ENCODE peak calls at places on chromosomes 13 and 19, in six cellular contexts. R is IMR-90, X is HepG2, H is A549, G is GM12878, D is K562. M is an unnamed sample.

GRCh38 chr13:80873589-80873988 is 532.7 kb upstream of the SPRY2 start:
- DNase-seq in G (peak), H (no peak), X (no peak), R (no peak), D (no peak), M (no peak)

GRCh38 chr13:91133941-91134772 is 213.3 kb upstream of the MIR17HG start:
- DNase-seq in X (peak), H (peak), D (peak), G (no peak), R (peak), M (peak)

GRCh38 chr13:97125051-97125809 is 96.9 kb upstream of the MBNL2 start:
- DNase-seq in G (peak), X (peak), D (peak), H (peak), R (peak), M (peak)

GRCh38 chr19:40147693-40148347 is 43.4 kb upstream of the MAP3K10 start:
- DNase-seq in R (peak), G (no peak), H (peak), D (peak), X (no peak), M (no peak)

GRCh38 chr13:111789420-111789819 is 277.5 kb upstream of the SOX1 start:
- DNase-seq in G (no peak), R (no peak), X (no peak), H (no peak), D (no peak), M (no peak)

GRCh38 chr19:11381535-11382369 is 2.4 kb downstream of the EPOR start:
- DNase-seq in R (peak), G (peak), D (no peak), H (peak), X (no peak), M (peak)

GRCh38 chr19:58519087-58519354 is 589 bp downstream of the ZBTB45 start:
- DNase-seq in X (peak), G (no peak), D (peak), H (peak), R (peak), M (peak)

GRCh38 chr19:48424694-48425219 is 21.0 kb upstream of the GRWD1 start:
- DNase-seq in H (peak), R (peak), X (no peak), D (peak), G (no peak), M (peak)

GRCh38 chr13:60001892-60002291 is 161.8 kb downstream of the DIAPH3 start:
- DNase-seq in G (no peak), X (no peak), D (no peak), R (no peak), H (no peak), M (no peak)

GRCh38 chr19:3276341-3276799 is 51.9 kb downstream of the CELF5 start:
- DNase-seq in X (peak), D (peak), H (peak), R (no peak), G (no peak), M (peak)

GRCh38 chr19:11261431-11261901 is 858 bp downstream of the DOCK6 start:
- DNase-seq in R (no peak), H (no peak), X (no peak), D (no peak), G (no peak), M (no peak)

GRCh38 chr13:93745884-93746283 is 519.3 kb downstream of the GPC6 start:
- DNase-seq in R (peak), X (peak), D (no peak), G (no peak), H (no peak), M (no peak)

GRCh38 chr19:46392252-46392801 is 21.0 kb downstream of the CCDC8 start:
- DNase-seq in H (no peak), R (peak), G (no peak), X (no peak), D (no peak), M (no peak)
- TF ChIP-seq BHLHE40 in H (no peak), R (peak), G (no peak), X (no peak), D (no peak), M (no peak)

GRCh38 chr13:58884353-58884752 is 1252.8 kb downstream of the PCDH17 start:
- DNase-seq in D (no peak), H (no peak), X (no peak), G (no peak), R (no peak), M (no peak)

GRCh38 chr13:58879114-58879513 is 1247.6 kb downstream of the PCDH17 start:
- DNase-seq in G (no peak), R (no peak), X (no peak), H (no peak), D (no peak), M (no peak)

GRCh38 chr13:58882556-58882955 is 1251.0 kb downstream of the PCDH17 start:
- DNase-seq in G (no peak), H (no peak), R (no peak), D (no peak), X (no peak), M (no peak)

GRCh38 chr13:58884810-58885209 is 1253.3 kb downstream of the PCDH17 start:
- DNase-seq in G (no peak), R (no peak), X (no peak), D (no peak), H (no peak), M (no peak)

GRCh38 chr13:58883405-58883804 is 1251.9 kb downstream of the PCDH17 start:
- DNase-seq in R (no peak), H (no peak), G (no peak), D (no peak), X (no peak), M (no peak)
- TF ChIP-seq BHLHE40 in R (no peak), H (no peak), G (no peak), D (no peak), X (no peak), M (no peak)

DNA sequence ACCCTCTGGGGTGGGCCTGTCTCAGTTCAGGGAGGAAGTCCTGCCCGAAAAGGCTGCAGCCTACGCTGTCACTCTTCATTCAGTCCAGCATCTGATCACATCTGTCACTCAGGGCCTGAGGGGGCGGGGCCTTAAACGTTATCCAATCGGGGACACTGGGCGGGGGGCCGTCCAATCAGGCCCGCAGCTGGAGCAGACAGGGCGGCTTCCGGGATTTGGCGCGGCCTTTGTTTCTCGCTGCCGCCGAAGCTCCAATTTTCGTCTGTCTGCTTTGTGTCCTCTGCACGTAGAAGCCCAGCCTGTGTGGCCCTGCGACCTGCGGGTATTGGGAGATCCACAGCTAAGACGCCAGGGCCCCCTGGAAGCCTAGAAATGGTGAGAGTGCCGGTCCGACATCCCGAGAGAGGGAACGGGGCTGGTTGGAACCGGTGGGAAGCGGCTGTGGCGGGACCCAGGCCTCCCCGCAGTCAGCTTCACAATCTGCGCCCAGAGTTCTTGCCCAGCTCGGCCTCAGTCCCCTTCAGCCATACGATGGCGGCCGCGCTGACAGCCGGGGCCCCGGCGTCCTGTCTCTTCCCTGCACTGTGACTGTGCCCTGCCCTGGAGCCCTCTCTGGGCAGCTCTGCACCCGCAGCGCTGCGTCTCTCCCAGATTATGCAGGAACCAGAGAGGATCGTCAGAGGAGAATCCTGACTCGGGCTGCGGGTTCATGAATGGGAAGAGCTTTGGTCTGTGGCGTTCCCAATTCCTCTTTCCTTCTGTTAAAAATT is at the start of gene ZNF730:
- DNase-seq in R (peak), H (no peak), D (peak), X (no peak), G (peak), M (no peak)
- TF ChIP-seq BHLHE40 in R (no peak), H (no peak), D (no peak), X (no peak), G (no peak), M (no peak)

GRCh38 chr19:55312621-55313117 is 12.5 kb downstream of the TMEM150B start:
- DNase-seq in D (no peak), R (no peak), X (no peak), G (no peak), H (no peak), M (no peak)
- TF ChIP-seq BHLHE40 in D (no peak), R (no peak), X (no peak), G (no peak), H (no peak), M (no peak)

DNA sequence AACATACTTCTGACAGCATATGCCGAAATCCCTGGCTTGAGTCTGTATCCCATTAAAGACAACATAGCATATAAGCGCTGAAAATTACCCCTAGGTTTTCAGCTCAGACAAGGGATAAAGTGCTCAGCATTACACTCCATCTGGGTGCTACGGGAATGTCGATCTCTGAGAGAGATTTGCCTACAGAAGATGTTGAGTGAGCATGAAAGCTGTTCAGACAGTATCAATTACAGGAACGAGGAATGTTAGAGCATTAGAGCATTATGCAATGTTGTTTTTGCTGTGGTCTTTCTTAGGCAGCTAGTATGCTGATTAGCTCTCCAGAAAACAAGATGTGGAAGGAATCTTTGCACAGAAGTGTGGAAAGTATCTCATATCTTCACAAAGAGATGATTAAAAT is 484.5 kb downstream of the LIG4 start:
- DNase-seq in D (no peak), H (no peak), G (no peak), R (peak), X (no peak), M (no peak)
- TF ChIP-seq BHLHE40 in D (no peak), H (no peak), G (no peak), R (no peak), X (no peak), M (no peak)

GRCh38 chr19:38369584-38369983 is 4.8 kb upstream of the PSMD8 start:
- DNase-seq in D (no peak), H (no peak), R (no peak), G (no peak), X (no peak), M (no peak)
- TF ChIP-seq BHLHE40 in D (no peak), H (no peak), R (no peak), G (no peak), X (no peak), M (no peak)